ENCODE peak calls at places on chromosomes 2 and 18, in four cellular contexts. One of them, this sample, is unnamed.

GRCh38 chr18:58451972-58452334 is 176.9 kb downstream of the ALPK2 start:
- DNase-seq in activated CD4-positive, CD25-positive, alpha-beta regulatory T cell: no peak
- DNase-seq in ELF-1: no peak
- DNase-seq in H4: no peak
- DNase-seq in this sample: no peak

GRCh38 chr2:105388971-105389381 is 9.9 kb downstream of the FHL2 start:
- DNase-seq in H4: peak
- DNase-seq in activated CD4-positive, CD25-positive, alpha-beta regulatory T cell: no peak
- DNase-seq in ELF-1: no peak
- DNase-seq in this sample: no peak

GRCh38 chr2:28956415-28956826 is 24.7 kb upstream of the TOGARAM2 start:
- DNase-seq in activated CD4-positive, CD25-positive, alpha-beta regulatory T cell: no peak
- DNase-seq in H4: peak
- DNase-seq in ELF-1: peak
- DNase-seq in this sample: no peak

GRCh38 chr18:28961669-28962228 is 784.8 kb upstream of the CDH2 start:
- DNase-seq in H4: peak
- DNase-seq in ELF-1: peak
- DNase-seq in activated CD4-positive, CD25-positive, alpha-beta regulatory T cell: no peak
- DNase-seq in this sample: no peak

GRCh38 chr18:37570336-37570930 is 4.8 kb upstream of the CELF4 start:
- DNase-seq in activated CD4-positive, CD25-positive, alpha-beta regulatory T cell: no peak
- DNase-seq in H4: no peak
- DNase-seq in ELF-1: no peak
- DNase-seq in this sample: no peak

GRCh38 chr2:240246173-240246820 is 105.8 kb upstream of the OTOS start:
- DNase-seq in H4: no peak
- DNase-seq in activated CD4-positive, CD25-positive, alpha-beta regulatory T cell: no peak
- DNase-seq in ELF-1: no peak
- DNase-seq in this sample: peak

GRCh38 chr2:111062417-111062816 is 58.3 kb upstream of the BCL2L11 start:
- DNase-seq in H4: no peak
- DNase-seq in ELF-1: no peak
- DNase-seq in activated CD4-positive, CD25-positive, alpha-beta regulatory T cell: no peak
- DNase-seq in this sample: no peak

GRCh38 chr2:152407204-152407721 is 72.3 kb downstream of the FMNL2 start:
- DNase-seq in H4: peak
- DNase-seq in activated CD4-positive, CD25-positive, alpha-beta regulatory T cell: no peak
- DNase-seq in ELF-1: peak
- DNase-seq in this sample: no peak

GRCh38 chr2:233460726-233461431 is 105.7 kb downstream of the USP40 start:
- DNase-seq in activated CD4-positive, CD25-positive, alpha-beta regulatory T cell: no peak
- DNase-seq in H4: no peak
- DNase-seq in ELF-1: no peak
- DNase-seq in this sample: no peak

GRCh38 chr2:12303181-12304030 is 413.3 kb upstream of the TRIB2 start:
- DNase-seq in H4: peak
- DNase-seq in activated CD4-positive, CD25-positive, alpha-beta regulatory T cell: no peak
- DNase-seq in ELF-1: no peak
- DNase-seq in this sample: no peak

GRCh38 chr2:20184067-20184938 is 40.6 kb downstream of the SDC1 start:
- DNase-seq in activated CD4-positive, CD25-positive, alpha-beta regulatory T cell: no peak
- DNase-seq in ELF-1: no peak
- DNase-seq in H4: no peak
- DNase-seq in this sample: no peak

GRCh38 chr18:24837065-24837464 is 376.6 kb downstream of the HRH4 start:
- DNase-seq in ELF-1: no peak
- DNase-seq in activated CD4-positive, CD25-positive, alpha-beta regulatory T cell: no peak
- DNase-seq in H4: peak
- DNase-seq in this sample: no peak

GRCh38 chr2:235106874-235107639 is 155.2 kb downstream of the SH3BP4 start:
- DNase-seq in H4: peak
- DNase-seq in activated CD4-positive, CD25-positive, alpha-beta regulatory T cell: no peak
- DNase-seq in ELF-1: peak
- DNase-seq in this sample: no peak

GRCh38 chr2:28586864-28587263 is 91.0 kb downstream of the PLB1 start:
- DNase-seq in H4: no peak
- DNase-seq in ELF-1: no peak
- DNase-seq in activated CD4-positive, CD25-positive, alpha-beta regulatory T cell: no peak
- DNase-seq in this sample: peak

GRCh38 chr2:13682878-13683277 is 949.6 kb upstream of the LRATD1 start:
- DNase-seq in activated CD4-positive, CD25-positive, alpha-beta regulatory T cell: no peak
- DNase-seq in H4: peak
- DNase-seq in ELF-1: peak
- DNase-seq in this sample: no peak

GRCh38 chr2:119202610-119203351 is 20.9 kb upstream of the STEAP3 start:
- DNase-seq in activated CD4-positive, CD25-positive, alpha-beta regulatory T cell: no peak
- DNase-seq in H4: no peak
- DNase-seq in ELF-1: no peak
- DNase-seq in this sample: no peak

GRCh38 chr2:61585383-61585782 is 47.2 kb upstream of the XPO1 start:
- DNase-seq in ELF-1: no peak
- DNase-seq in activated CD4-positive, CD25-positive, alpha-beta regulatory T cell: no peak
- DNase-seq in H4: no peak
- DNase-seq in this sample: no peak

GRCh38 chr2:84832772-84833461 is 48.0 kb downstream of the TRABD2A start:
- DNase-seq in H4: no peak
- DNase-seq in ELF-1: peak
- DNase-seq in activated CD4-positive, CD25-positive, alpha-beta regulatory T cell: no peak
- DNase-seq in this sample: no peak

GRCh38 chr2:232320038-232320790 is 58.3 kb upstream of the ALPP start:
- DNase-seq in H4: no peak
- DNase-seq in activated CD4-positive, CD25-positive, alpha-beta regulatory T cell: no peak
- DNase-seq in ELF-1: no peak
- DNase-seq in this sample: no peak